ENCODE peak calls at places on chromosome 14, in six cellular contexts. K, U, E, P, Z and F are unnamed samples.

GRCh38 chr14:58082491-58083098 is 69.4 kb downstream of the ARMH4 start:
- DNase-seq in P (no peak), K (peak), E (no peak), U (no peak), Z (peak), F (no peak)

GRCh38 chr14:71555654-71556559 is 376.3 kb upstream of the RGS6 start:
- DNase-seq in U (peak), P (peak), E (no peak), Z (no peak), K (peak), F (no peak)

GRCh38 chr14:67240168-67240932 is 885 bp upstream of the PALS1 start:
- DNase-seq in P (no peak), U (peak), E (peak), K (peak), Z (no peak), F (peak)

GRCh38 chr14:37247777-37248461 is 50.2 kb downstream of the MIPOL1 start:
- DNase-seq in E (no peak), Z (no peak), K (no peak), P (no peak), U (no peak), F (no peak)

GRCh38 chr14:80982711-80983110 is 27.3 kb downstream of the TSHR start:
- DNase-seq in Z (no peak), U (no peak), P (no peak), E (no peak), K (no peak), F (no peak)

GRCh38 chr14:65377576-65377975 is 35.0 kb upstream of the FUT8 start:
- DNase-seq in Z (no peak), P (no peak), K (no peak), U (no peak), E (no peak), F (no peak)

GRCh38 chr14:98466807-98467206 is 805.2 kb downstream of the BCL11B start:
- DNase-seq in K (no peak), U (no peak), Z (no peak), P (no peak), E (no peak), F (no peak)

GRCh38 chr14:70052990-70053389 is 135.8 kb downstream of the SLC8A3 start:
- DNase-seq in P (no peak), E (no peak), K (peak), U (peak), Z (no peak), F (no peak)

GRCh38 chr14:91017011-91017410 is 43.4 kb downstream of the RPS6KA5 start:
- DNase-seq in P (no peak), U (no peak), E (no peak), K (no peak), Z (no peak), F (no peak)

GRCh38 chr14:58864751-58865519 is 227.2 kb downstream of the DACT1 start:
- DNase-seq in Z (peak), U (no peak), K (peak), P (no peak), E (no peak), F (no peak)

GRCh38 chr14:52025952-52026510 is 36.7 kb downstream of the RTRAF start:
- DNase-seq in E (no peak), K (no peak), Z (no peak), P (no peak), U (no peak), F (no peak)

GRCh38 chr14:93035917-93036651 is 79.6 kb downstream of the ITPK1 start:
- DNase-seq in U (no peak), Z (no peak), E (peak), P (no peak), K (peak), F (no peak)

GRCh38 chr14:100078997-100079561 is 13.9 kb downstream of the EVL start:
- DNase-seq in Z (no peak), K (peak), U (peak), E (no peak), P (peak), F (no peak)

GRCh38 chr14:36583242-36584166 is 1.1 kb upstream of the NKX2-8 start:
- DNase-seq in U (no peak), Z (no peak), E (no peak), K (no peak), P (no peak), F (no peak)

GRCh38 chr14:61977217-61977616 is 215.0 kb downstream of the SNAPC1 start:
- DNase-seq in Z (no peak), U (no peak), K (peak), P (no peak), E (no peak), F (no peak)

GRCh38 chr14:23984891-23985607 is 3.7 kb upstream of the DHRS4L2 start:
- DNase-seq in U (peak), K (peak), P (no peak), E (no peak), Z (peak), F (no peak)